ENCODE peak calls at places on chromosomes 5 and 9, in eight cellular contexts. One of them, this sample, is unnamed. For H3K4me1, the result is how much of the 10 kb centered on the place peaks cover.

GRCh38 chr5:43700591-43700990 is 97.6 kb downstream of the NNT start:
- ATAC-seq in lung: no peak
- ATAC-seq in lower lobe of right lung: no peak
- ATAC-seq in right lobe of liver: peak
- ATAC-seq in heart right ventricle: no peak
- ATAC-seq in CD4-positive, CD25-positive, alpha-beta regulatory T cell: no peak
- ATAC-seq in K562: no peak
- ATAC-seq in upper lobe of right lung: no peak
- ATAC-seq in this sample: no peak

GRCh38 chr9:112971415-112971814 is 40.6 kb downstream of the ZNF883 start:
- ATAC-seq in lung: no peak
- ATAC-seq in lower lobe of right lung: no peak
- ATAC-seq in right lobe of liver: no peak
- ATAC-seq in heart right ventricle: no peak
- ATAC-seq in CD4-positive, CD25-positive, alpha-beta regulatory T cell: no peak
- ATAC-seq in K562: peak
- ATAC-seq in upper lobe of right lung: peak
- ATAC-seq in this sample: no peak

GRCh38 chr5:12794476-12795332 is 890.5 kb upstream of the CTNND2 start:
- ATAC-seq in lung: peak
- ATAC-seq in lower lobe of right lung: peak
- ATAC-seq in right lobe of liver: peak
- ATAC-seq in heart right ventricle: no peak
- ATAC-seq in CD4-positive, CD25-positive, alpha-beta regulatory T cell: no peak
- ATAC-seq in K562: no peak
- ATAC-seq in upper lobe of right lung: peak
- ATAC-seq in this sample: no peak

GRCh38 chr5:97501286-97501964 is 318.4 kb upstream of the RIOK2 start:
- ATAC-seq in lung: no peak
- ATAC-seq in lower lobe of right lung: no peak
- ATAC-seq in right lobe of liver: no peak
- ATAC-seq in heart right ventricle: no peak
- ATAC-seq in CD4-positive, CD25-positive, alpha-beta regulatory T cell: no peak
- ATAC-seq in K562: no peak
- ATAC-seq in upper lobe of right lung: no peak
- ATAC-seq in this sample: peak

GRCh38 chr5:75324791-75325190 is 12.2 kb upstream of the HMGCR start:
- ATAC-seq in lung: no peak
- ATAC-seq in lower lobe of right lung: no peak
- ATAC-seq in right lobe of liver: peak
- ATAC-seq in heart right ventricle: no peak
- ATAC-seq in CD4-positive, CD25-positive, alpha-beta regulatory T cell: no peak
- ATAC-seq in K562: no peak
- ATAC-seq in upper lobe of right lung: no peak
- ATAC-seq in this sample: no peak

GRCh38 chr5:17255471-17256016 is 38.1 kb downstream of the BASP1 start:
- ATAC-seq in lung: no peak
- ATAC-seq in lower lobe of right lung: peak
- ATAC-seq in right lobe of liver: peak
- ATAC-seq in heart right ventricle: peak
- ATAC-seq in CD4-positive, CD25-positive, alpha-beta regulatory T cell: peak
- ATAC-seq in K562: no peak
- ATAC-seq in upper lobe of right lung: peak
- ATAC-seq in this sample: no peak

GRCh38 chr9:136372561-136373299 is 739 bp downstream of the CARD9 start:
- ATAC-seq in lung: peak
- ATAC-seq in lower lobe of right lung: peak
- ATAC-seq in right lobe of liver: peak
- ATAC-seq in heart right ventricle: peak
- ATAC-seq in CD4-positive, CD25-positive, alpha-beta regulatory T cell: no peak
- ATAC-seq in K562: peak
- ATAC-seq in upper lobe of right lung: peak
- ATAC-seq in this sample: peak

GRCh38 chr9:90665072-90665471 is 22.4 kb upstream of the DIRAS2 start:
- ATAC-seq in lung: no peak
- ATAC-seq in lower lobe of right lung: no peak
- ATAC-seq in right lobe of liver: no peak
- ATAC-seq in heart right ventricle: no peak
- ATAC-seq in CD4-positive, CD25-positive, alpha-beta regulatory T cell: no peak
- ATAC-seq in K562: no peak
- ATAC-seq in upper lobe of right lung: no peak
- ATAC-seq in this sample: no peak

GRCh38 chr5:89946514-89946913 is 463.0 kb downstream of the CETN3 start:
- ATAC-seq in lung: no peak
- ATAC-seq in lower lobe of right lung: no peak
- ATAC-seq in right lobe of liver: no peak
- ATAC-seq in heart right ventricle: peak
- ATAC-seq in CD4-positive, CD25-positive, alpha-beta regulatory T cell: no peak
- ATAC-seq in K562: no peak
- ATAC-seq in upper lobe of right lung: no peak
- ATAC-seq in this sample: no peak

GRCh38 chr9:27474350-27474749 is 49.7 kb upstream of the IFNK start:
- ATAC-seq in lung: no peak
- ATAC-seq in lower lobe of right lung: no peak
- ATAC-seq in right lobe of liver: no peak
- ATAC-seq in heart right ventricle: peak
- ATAC-seq in CD4-positive, CD25-positive, alpha-beta regulatory T cell: no peak
- ATAC-seq in K562: no peak
- ATAC-seq in upper lobe of right lung: no peak
- ATAC-seq in this sample: no peak

GRCh38 chr9:92482336-92482735 is at the start of gene ASPN:
- ATAC-seq in lung: no peak
- ATAC-seq in lower lobe of right lung: no peak
- ATAC-seq in right lobe of liver: no peak
- ATAC-seq in heart right ventricle: peak
- ATAC-seq in CD4-positive, CD25-positive, alpha-beta regulatory T cell: no peak
- ATAC-seq in K562: no peak
- ATAC-seq in upper lobe of right lung: no peak
- ATAC-seq in this sample: no peak

GRCh38 chr9:18240213-18240612 is 233.7 kb upstream of the ADAMTSL1 start:
- ATAC-seq in lung: no peak
- ATAC-seq in lower lobe of right lung: no peak
- ATAC-seq in right lobe of liver: no peak
- ATAC-seq in heart right ventricle: no peak
- ATAC-seq in CD4-positive, CD25-positive, alpha-beta regulatory T cell: no peak
- ATAC-seq in K562: no peak
- ATAC-seq in upper lobe of right lung: no peak
- ATAC-seq in this sample: no peak

GRCh38 chr5:38077652-38078051 is 180.7 kb upstream of the EGFLAM start:
- ATAC-seq in lung: no peak
- ATAC-seq in lower lobe of right lung: no peak
- ATAC-seq in right lobe of liver: peak
- ATAC-seq in heart right ventricle: no peak
- ATAC-seq in CD4-positive, CD25-positive, alpha-beta regulatory T cell: no peak
- ATAC-seq in K562: no peak
- ATAC-seq in upper lobe of right lung: no peak
- ATAC-seq in this sample: no peak

GRCh38 chr5:71767661-71768060 is 48.6 kb downstream of the CARTPT start:
- ATAC-seq in lung: no peak
- ATAC-seq in lower lobe of right lung: no peak
- ATAC-seq in right lobe of liver: no peak
- ATAC-seq in heart right ventricle: no peak
- ATAC-seq in CD4-positive, CD25-positive, alpha-beta regulatory T cell: no peak
- ATAC-seq in K562: no peak
- ATAC-seq in upper lobe of right lung: no peak
- ATAC-seq in this sample: no peak

GRCh38 chr5:41539454-41539853 is 29.1 kb upstream of the PLCXD3 start:
- ATAC-seq in lung: no peak
- ATAC-seq in lower lobe of right lung: no peak
- ATAC-seq in right lobe of liver: no peak
- ATAC-seq in heart right ventricle: peak
- ATAC-seq in CD4-positive, CD25-positive, alpha-beta regulatory T cell: no peak
- ATAC-seq in K562: no peak
- ATAC-seq in upper lobe of right lung: no peak
- ATAC-seq in this sample: no peak

GRCh38 chr9:20340161-20340861 is 282.0 kb downstream of the MLLT3 start:
- ATAC-seq in lung: no peak
- ATAC-seq in lower lobe of right lung: no peak
- ATAC-seq in right lobe of liver: no peak
- ATAC-seq in heart right ventricle: no peak
- ATAC-seq in CD4-positive, CD25-positive, alpha-beta regulatory T cell: no peak
- ATAC-seq in K562: no peak
- ATAC-seq in upper lobe of right lung: no peak
- ATAC-seq in this sample: no peak

GRCh38 chr9:108184941-108185340 is 670.8 kb downstream of the ACTL7B start:
- ATAC-seq in lung: no peak
- ATAC-seq in lower lobe of right lung: peak
- ATAC-seq in right lobe of liver: peak
- ATAC-seq in heart right ventricle: peak
- ATAC-seq in CD4-positive, CD25-positive, alpha-beta regulatory T cell: no peak
- ATAC-seq in K562: no peak
- ATAC-seq in upper lobe of right lung: peak
- ATAC-seq in this sample: peak

GRCh38 chr5:141753971-141754713 is 72.1 kb upstream of the ARAP3 start:
- ATAC-seq in lung: peak
- ATAC-seq in lower lobe of right lung: no peak
- ATAC-seq in right lobe of liver: peak
- ATAC-seq in heart right ventricle: no peak
- ATAC-seq in CD4-positive, CD25-positive, alpha-beta regulatory T cell: no peak
- ATAC-seq in K562: peak
- ATAC-seq in upper lobe of right lung: peak
- ATAC-seq in this sample: no peak

GRCh38 chr5:6859001-6859400 is 145.8 kb downstream of the TENT4A start:
- ATAC-seq in lung: no peak
- ATAC-seq in lower lobe of right lung: no peak
- ATAC-seq in right lobe of liver: no peak
- ATAC-seq in heart right ventricle: no peak
- ATAC-seq in CD4-positive, CD25-positive, alpha-beta regulatory T cell: no peak
- ATAC-seq in K562: no peak
- ATAC-seq in upper lobe of right lung: no peak
- ATAC-seq in this sample: no peak

GRCh38 chr5:178213003-178213449 is 8.7 kb downstream of the HNRNPAB start:
- ATAC-seq in lung: no peak
- ATAC-seq in lower lobe of right lung: no peak
- ATAC-seq in right lobe of liver: peak
- ATAC-seq in heart right ventricle: no peak
- ATAC-seq in CD4-positive, CD25-positive, alpha-beta regulatory T cell: no peak
- ATAC-seq in K562: peak
- ATAC-seq in upper lobe of right lung: no peak
- ATAC-seq in this sample: no peak
- H3K27ac ChIP-seq in lung: no peak
- H3K27ac ChIP-seq in lower lobe of right lung: no peak
- H3K27ac ChIP-seq in right lobe of liver: peak
- H3K27ac ChIP-seq in heart right ventricle: no peak
- H3K27ac ChIP-seq in CD4-positive, CD25-positive, alpha-beta regulatory T cell: no peak
- H3K27ac ChIP-seq in K562: peak
- H3K27ac ChIP-seq in upper lobe of right lung: no peak
- H3K27ac ChIP-seq in this sample: no peak

GRCh38 chr5:77339491-77339890 is 129.0 kb downstream of the PDE8B start:
- ATAC-seq in lung: no peak
- ATAC-seq in lower lobe of right lung: no peak
- ATAC-seq in right lobe of liver: no peak
- ATAC-seq in heart right ventricle: no peak
- ATAC-seq in CD4-positive, CD25-positive, alpha-beta regulatory T cell: no peak
- ATAC-seq in K562: no peak
- ATAC-seq in upper lobe of right lung: no peak
- ATAC-seq in this sample: no peak

GRCh38 chr5:77333451-77334123 is 123.1 kb downstream of the PDE8B start:
- ATAC-seq in lung: no peak
- ATAC-seq in lower lobe of right lung: no peak
- ATAC-seq in right lobe of liver: no peak
- ATAC-seq in heart right ventricle: no peak
- ATAC-seq in CD4-positive, CD25-positive, alpha-beta regulatory T cell: no peak
- ATAC-seq in K562: no peak
- ATAC-seq in upper lobe of right lung: no peak
- ATAC-seq in this sample: no peak

GRCh38 chr5:77333036-77333435 is 122.6 kb downstream of the PDE8B start:
- ATAC-seq in lung: no peak
- ATAC-seq in lower lobe of right lung: no peak
- ATAC-seq in right lobe of liver: no peak
- ATAC-seq in heart right ventricle: no peak
- ATAC-seq in CD4-positive, CD25-positive, alpha-beta regulatory T cell: no peak
- ATAC-seq in K562: no peak
- ATAC-seq in upper lobe of right lung: no peak
- ATAC-seq in this sample: no peak

GRCh38 chr5:77343165-77343564 is 132.7 kb downstream of the PDE8B start:
- ATAC-seq in lung: no peak
- ATAC-seq in lower lobe of right lung: no peak
- ATAC-seq in right lobe of liver: no peak
- ATAC-seq in heart right ventricle: no peak
- ATAC-seq in CD4-positive, CD25-positive, alpha-beta regulatory T cell: no peak
- ATAC-seq in K562: no peak
- ATAC-seq in upper lobe of right lung: no peak
- ATAC-seq in this sample: no peak

DNA sequence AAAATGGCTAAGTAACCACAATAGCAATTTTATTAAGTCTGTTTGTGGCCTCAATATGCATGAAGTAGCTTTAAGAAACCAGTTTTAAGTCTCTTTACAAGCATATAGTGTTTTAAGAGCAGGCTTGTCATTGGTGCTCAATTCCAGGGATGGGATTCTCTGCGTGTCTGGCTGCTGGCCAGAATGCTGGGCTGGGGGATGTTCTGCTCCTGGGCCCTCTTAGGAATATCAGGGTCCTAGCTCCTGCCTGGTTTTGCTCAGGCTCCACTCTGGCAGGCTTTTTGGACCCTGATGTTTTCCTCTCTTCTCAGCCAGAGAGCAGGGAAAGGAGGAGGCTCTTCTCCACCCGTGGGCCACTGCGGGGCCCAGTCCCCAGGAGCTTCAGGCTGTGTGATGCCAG is 127.2 kb downstream of the PDE8B start:
- ATAC-seq in lung: no peak
- ATAC-seq in lower lobe of right lung: no peak
- ATAC-seq in right lobe of liver: no peak
- ATAC-seq in heart right ventricle: no peak
- ATAC-seq in CD4-positive, CD25-positive, alpha-beta regulatory T cell: no peak
- ATAC-seq in K562: no peak
- ATAC-seq in upper lobe of right lung: no peak
- ATAC-seq in this sample: no peak
- H3K4me1 ChIP-seq in lung: under half
- H3K4me1 ChIP-seq in lower lobe of right lung: under half
- H3K4me1 ChIP-seq in right lobe of liver: under half
- H3K4me1 ChIP-seq in heart right ventricle: under half
- H3K4me1 ChIP-seq in CD4-positive, CD25-positive, alpha-beta regulatory T cell: under half
- H3K4me1 ChIP-seq in K562: under half
- H3K4me1 ChIP-seq in upper lobe of right lung: under half
- H3K4me1 ChIP-seq in this sample: under half

GRCh38 chr9:85290019-85290418 is 451.7 kb downstream of the AGTPBP1 start:
- ATAC-seq in lung: no peak
- ATAC-seq in lower lobe of right lung: no peak
- ATAC-seq in right lobe of liver: no peak
- ATAC-seq in heart right ventricle: no peak
- ATAC-seq in CD4-positive, CD25-positive, alpha-beta regulatory T cell: no peak
- ATAC-seq in K562: no peak
- ATAC-seq in upper lobe of right lung: no peak
- ATAC-seq in this sample: no peak
- H3K4me3 ChIP-seq in lung: no peak
- H3K4me3 ChIP-seq in lower lobe of right lung: no peak
- H3K4me3 ChIP-seq in right lobe of liver: no peak
- H3K4me3 ChIP-seq in heart right ventricle: no peak
- H3K4me3 ChIP-seq in CD4-positive, CD25-positive, alpha-beta regulatory T cell: no peak
- H3K4me3 ChIP-seq in K562: no peak
- H3K4me3 ChIP-seq in upper lobe of right lung: no peak
- H3K4me3 ChIP-seq in this sample: no peak

DNA sequence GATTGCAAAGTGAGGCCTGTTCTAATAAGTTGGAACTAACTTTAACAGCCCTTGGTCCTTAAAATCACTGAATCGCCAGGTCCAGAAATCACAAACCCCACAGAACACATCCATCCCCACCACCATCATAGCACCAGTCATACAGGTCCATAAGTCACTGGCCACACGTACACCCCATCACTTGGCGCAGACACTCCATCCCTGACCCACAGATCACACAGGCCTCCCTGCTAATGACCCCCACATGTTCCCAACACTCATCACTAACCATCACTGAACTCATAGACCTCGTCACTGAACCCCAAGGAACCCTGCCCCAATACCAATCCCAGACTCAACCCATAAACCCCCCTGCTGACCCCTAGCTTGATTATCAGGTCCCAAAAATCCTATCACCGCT is 41.2 kb upstream of the ZNF300 start:
- ATAC-seq in lung: no peak
- ATAC-seq in lower lobe of right lung: peak
- ATAC-seq in right lobe of liver: peak
- ATAC-seq in heart right ventricle: peak
- ATAC-seq in CD4-positive, CD25-positive, alpha-beta regulatory T cell: no peak
- ATAC-seq in K562: peak
- ATAC-seq in upper lobe of right lung: no peak
- ATAC-seq in this sample: peak
- H3K27ac ChIP-seq in lung: peak
- H3K27ac ChIP-seq in lower lobe of right lung: peak
- H3K27ac ChIP-seq in right lobe of liver: no peak
- H3K27ac ChIP-seq in heart right ventricle: peak
- H3K27ac ChIP-seq in CD4-positive, CD25-positive, alpha-beta regulatory T cell: no peak
- H3K27ac ChIP-seq in K562: peak
- H3K27ac ChIP-seq in upper lobe of right lung: peak
- H3K27ac ChIP-seq in this sample: peak